ENCODE peak calls at places on chromosomes 11 and 22, in ten cellular contexts. L, Z, Q, E, G, X, O, A, V and D are unnamed samples.
A peak's percentile ranks its signal among the peaks of the same experiment; 100 is the strongest.

GRCh38 chr11:114912826-114913225 is 234.5 kb downstream of the NXPE2 start:
- DNase-seq in L (no peak), Z (no peak), Q (no peak), E (no peak), G (no peak), X (no peak), O (no peak), A (no peak), V (no peak), D (no peak)

GRCh38 chr11:129383060-129383459 is 7.4 kb downstream of the BARX2 start:
- DNase-seq in L (no peak), Z (no peak), Q (no peak), E (no peak), G (no peak), X (no peak), O (no peak), A (no peak), V (no peak), D (no peak)

GRCh38 chr11:69011624-69012091 is 1.4 kb downstream of the MRGPRF start:
- DNase-seq in L (no peak), Z (no peak), Q (no peak), E (no peak), G (no peak), X (no peak), O (no peak), A (no peak), V (no peak), D (no peak)

GRCh38 chr22:41766476-41766875 is 34.0 kb upstream of the CCDC134 start:
- DNase-seq in L (no peak), Z (no peak), Q (no peak), E (no peak), G (no peak), X (no peak), O (no peak), A (no peak), V (no peak), D (no peak)

GRCh38 chr11:9351956-9352355 is 32.5 kb upstream of the IPO7 start:
- DNase-seq in L (no peak), Z (no peak), Q (no peak), E (no peak), G (no peak), X (peak; percentile 34), O (no peak), A (no peak), V (no peak), D (no peak)

GRCh38 chr22:35998748-35999147 is 29.9 kb downstream of the RBFOX2 start:
- DNase-seq in L (no peak), Z (no peak), Q (no peak), E (no peak), G (no peak), X (no peak), O (no peak), A (no peak), V (no peak), D (no peak)

GRCh38 chr11:74720596-74721478 is 10.4 kb downstream of the CHRDL2 start:
- DNase-seq in L (no peak), Z (no peak), Q (no peak), E (no peak), G (peak; percentile 36), X (peak; percentile 17), O (no peak), A (peak; percentile 84), V (peak; percentile 82), D (no peak)

GRCh38 chr11:130121430-130121978 is 38.1 kb upstream of the ST14 start:
- DNase-seq in L (no peak), Z (peak; percentile 28), Q (no peak), E (no peak), G (peak; percentile 88), X (peak; percentile 77), O (no peak), A (peak; percentile 34), V (no peak), D (no peak)

GRCh38 chr11:6755303-6755952 is 16.3 kb downstream of the OR2AG2 start:
- DNase-seq in L (no peak), Z (peak; percentile 57), Q (peak; percentile 56), E (no peak), G (peak; percentile 30), X (peak; percentile 43), O (no peak), A (peak; percentile 55), V (no peak), D (no peak)

GRCh38 chr22:49354516-49355205 is 473.0 kb downstream of the BRD1 start:
- DNase-seq in L (no peak), Z (no peak), Q (no peak), E (peak; percentile 47), G (no peak), X (no peak), O (no peak), A (no peak), V (peak; percentile 16), D (no peak)

GRCh38 chr11:33655842-33656600 is 44.6 kb downstream of the C11orf91 start:
- DNase-seq in L (no peak), Z (no peak), Q (no peak), E (no peak), G (no peak), X (no peak), O (no peak), A (no peak), V (no peak), D (no peak)

GRCh38 chr11:129643031-129643721 is 172.5 kb upstream of the TMEM45B start:
- DNase-seq in L (no peak), Z (peak; percentile 46), Q (no peak), E (no peak), G (peak; percentile 64), X (peak; percentile 94), O (no peak), A (peak; percentile 21), V (no peak), D (no peak)

GRCh38 chr11:1084561-1085439 is 10.1 kb downstream of the MUC2 start:
- DNase-seq in L (no peak), Z (no peak), Q (no peak), E (no peak), G (no peak), X (no peak), O (no peak), A (no peak), V (peak; percentile 35), D (no peak)

GRCh38 chr22:35357883-35358621 is 22.8 kb upstream of the HMOX1 start:
- DNase-seq in L (no peak), Z (no peak), Q (no peak), E (peak; percentile 43), G (no peak), X (peak; percentile 54), O (no peak), A (no peak), V (peak; percentile 12), D (no peak)